ENCODE peak calls at places on chromosomes 3 and 15, in four cellular contexts. X is GM12892, S is body of pancreas, W is spleen. H is an unnamed sample.

GRCh38 chr3:186220886-186221285 is 112.0 kb upstream of the ETV5 start:
- DNase-seq in W (no peak), X (no peak), S (peak; percentile 77), H (no peak)

GRCh38 chr3:156456771-156457224 is 98.1 kb downstream of the SSR3 start:
- DNase-seq in W (no peak), S (peak; percentile 39), X (no peak), H (no peak)

GRCh38 chr3:30826381-30827061 is 67.9 kb downstream of the GADL1 start:
- DNase-seq in X (no peak), W (no peak), S (no peak), H (no peak)

GRCh38 chr3:17032407-17033034 is 147.8 kb downstream of the PLCL2 start:
- DNase-seq in X (no peak), W (no peak), S (peak; percentile 26), H (no peak)

GRCh38 chr3:174883881-174884675 is 24.9 kb downstream of the NAALADL2 start:
- DNase-seq in X (no peak), W (no peak), S (no peak), H (no peak)

GRCh38 chr3:195096053-195096452 is 174.9 kb downstream of the XXYLT1 start:
- DNase-seq in S (no peak), W (peak; percentile 72), X (no peak), H (no peak)

GRCh38 chr15:42344763-42345162 is 14.5 kb upstream of the CAPN3 start:
- DNase-seq in X (no peak), W (no peak), S (no peak), H (no peak)

GRCh38 chr3:133949438-133949837 is 53.8 kb upstream of the RAB6B start:
- DNase-seq in S (no peak), X (no peak), W (peak; percentile 22), H (no peak)

GRCh38 chr3:161423911-161424522 is 52.7 kb upstream of the SPTSSB start:
- DNase-seq in X (peak; percentile 11), S (no peak), W (no peak), H (no peak)

GRCh38 chr3:58121183-58121582 is 89.6 kb downstream of the DNASE1L3 start:
- DNase-seq in S (no peak), W (no peak), X (no peak), H (no peak)

GRCh38 chr15:62901087-62901486 is 141.5 kb upstream of the TPM1 start:
- DNase-seq in W (no peak), S (no peak), X (no peak), H (no peak)

GRCh38 chr3:84980011-84980410 is 21.2 kb downstream of the CADM2 start:
- DNase-seq in S (no peak), W (no peak), X (no peak), H (no peak)

GRCh38 chr15:51322622-51323296 is 15.6 kb downstream of the CYP19A1 start:
- DNase-seq in S (no peak), X (no peak), W (no peak), H (no peak)

GRCh38 chr3:100992086-100993033 is 861 bp downstream of the ABI3BP start:
- DNase-seq in W (no peak), X (no peak), S (peak; percentile 25), H (no peak)

GRCh38 chr15:58551764-58552504 is 120.1 kb downstream of the LIPC start:
- DNase-seq in W (no peak), X (no peak), S (no peak), H (no peak)

GRCh38 chr15:39364721-39365120 is 216.2 kb upstream of the THBS1 start:
- DNase-seq in X (no peak), S (no peak), W (no peak), H (no peak)

GRCh38 chr3:85005947-85006346 is 47.2 kb downstream of the CADM2 start:
- DNase-seq in S (no peak), X (no peak), W (no peak), H (no peak)

GRCh38 chr3:168197162-168197561 is 101.4 kb upstream of the GOLIM4 start:
- DNase-seq in W (no peak), S (no peak), X (no peak), H (no peak)

DNA sequence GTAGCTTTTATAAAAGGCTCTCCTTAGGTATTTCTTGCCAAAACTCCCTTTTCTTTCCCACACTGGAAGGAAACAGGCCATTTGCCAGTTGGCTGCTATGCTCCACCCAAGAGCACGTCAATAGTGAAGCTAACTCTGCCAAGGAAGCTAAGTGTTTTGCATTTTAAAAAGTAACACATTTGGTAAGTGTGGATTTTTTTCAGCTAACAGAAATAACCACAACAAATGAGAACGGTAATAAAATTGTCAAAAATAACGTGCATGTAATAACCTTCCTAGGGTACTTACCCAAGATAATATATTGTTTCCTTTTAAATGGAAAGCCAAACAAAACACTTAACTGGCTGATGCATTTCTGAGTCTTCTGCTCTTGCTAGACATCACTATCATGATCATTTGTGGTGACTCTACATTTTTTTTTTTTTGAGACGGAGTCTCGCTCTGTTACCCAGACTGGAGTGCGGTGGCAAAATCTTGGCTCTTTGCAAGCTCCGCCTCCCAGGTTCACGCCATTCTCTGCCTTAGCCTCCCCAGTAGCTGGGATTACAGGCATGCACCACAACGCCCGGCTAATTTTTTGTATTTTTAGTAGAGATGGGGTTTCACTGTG is 4.6 kb downstream of the DPP8 start:
- DNase-seq in S (peak; percentile 50), W (no peak), X (no peak), H (no peak)
- TF ChIP-seq POLR2A in S (no peak), W (no peak), X (no peak), H (no peak)

DNA sequence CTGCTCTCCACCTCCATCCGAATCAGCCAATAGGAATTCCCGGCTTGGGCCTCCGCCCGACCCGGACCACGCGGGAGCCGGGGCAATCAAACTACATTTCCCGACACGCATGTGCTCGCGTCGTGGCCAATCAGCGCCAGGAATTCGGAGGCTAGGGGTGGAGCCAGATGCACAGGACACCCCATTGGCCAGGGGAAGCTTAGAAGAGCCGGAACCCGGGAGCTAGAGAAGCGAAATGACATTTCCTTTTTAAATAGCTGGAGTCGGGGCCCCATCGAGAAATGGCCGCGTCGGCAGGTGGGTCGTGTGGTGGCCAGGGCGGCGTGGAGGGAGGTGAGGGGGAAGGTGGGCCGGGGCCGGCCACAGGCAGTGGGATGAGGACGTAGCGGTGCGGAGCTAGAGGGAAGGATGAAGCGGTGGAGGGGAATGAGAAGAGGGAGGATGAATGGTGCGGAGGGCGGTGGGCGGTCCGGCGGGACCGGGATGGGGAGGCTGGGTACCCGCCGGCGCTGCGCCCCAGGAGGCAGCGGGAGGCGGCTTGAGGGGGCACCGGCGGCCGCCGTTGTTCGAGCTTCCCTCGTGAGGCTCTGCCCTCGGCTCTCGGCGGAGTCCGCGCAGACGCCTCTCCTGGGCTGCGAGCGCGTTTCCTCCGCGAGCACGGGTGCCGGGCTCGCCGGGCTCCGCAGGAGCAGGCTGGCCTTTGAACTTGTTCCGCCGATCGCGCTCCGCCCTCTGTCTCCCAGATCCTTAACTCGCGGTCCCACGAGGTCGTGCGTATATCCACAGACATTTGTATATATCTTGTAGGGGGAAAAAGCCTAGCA is at the start of gene KBTBD8:
- DNase-seq in W (peak; percentile 99), S (peak; percentile 97), X (peak; percentile 80), H (peak; percentile 96)
- TF ChIP-seq POLR2A in W (peak; percentile 84), S (peak; percentile 65), X (peak; percentile 76), H (peak; percentile 66)

GRCh38 chr15:99435138-99435695 is 130.6 kb upstream of the MEF2A start:
- DNase-seq in X (no peak), W (peak; percentile 83), S (peak; percentile 67), H (no peak)
- TF ChIP-seq POLR2A in X (no peak), W (no peak), S (no peak), H (no peak)

GRCh38 chr3:146139586-146140110 is 21.3 kb downstream of the PLOD2 start:
- DNase-seq in X (no peak), S (no peak), W (no peak), H (no peak)
- TF ChIP-seq POLR2A in X (no peak), S (no peak), W (no peak), H (no peak)

GRCh38 chr15:76994971-76995945 is at the start of gene PSTPIP1:
- DNase-seq in W (peak; percentile 96), X (no peak), S (peak; percentile 10), H (no peak)
- TF ChIP-seq POLR2A in W (peak; percentile 43), X (peak; percentile 36), S (peak; percentile 15), H (no peak)

GRCh38 chr3:179347383-179348194 is at the start of gene MFN1:
- DNase-seq in S (peak; percentile 93), X (peak; percentile 75), W (peak; percentile 97), H (peak; percentile 69)
- TF ChIP-seq POLR2A in S (peak; percentile 88), X (peak; percentile 92), W (peak; percentile 10), H (peak; percentile 49)

GRCh38 chr15:49124371-49124770 is 31.0 kb downstream of the COPS2 start:
- DNase-seq in X (no peak), W (no peak), S (no peak), H (no peak)
- TF ChIP-seq POLR2A in X (no peak), W (no peak), S (no peak), H (no peak)

DNA sequence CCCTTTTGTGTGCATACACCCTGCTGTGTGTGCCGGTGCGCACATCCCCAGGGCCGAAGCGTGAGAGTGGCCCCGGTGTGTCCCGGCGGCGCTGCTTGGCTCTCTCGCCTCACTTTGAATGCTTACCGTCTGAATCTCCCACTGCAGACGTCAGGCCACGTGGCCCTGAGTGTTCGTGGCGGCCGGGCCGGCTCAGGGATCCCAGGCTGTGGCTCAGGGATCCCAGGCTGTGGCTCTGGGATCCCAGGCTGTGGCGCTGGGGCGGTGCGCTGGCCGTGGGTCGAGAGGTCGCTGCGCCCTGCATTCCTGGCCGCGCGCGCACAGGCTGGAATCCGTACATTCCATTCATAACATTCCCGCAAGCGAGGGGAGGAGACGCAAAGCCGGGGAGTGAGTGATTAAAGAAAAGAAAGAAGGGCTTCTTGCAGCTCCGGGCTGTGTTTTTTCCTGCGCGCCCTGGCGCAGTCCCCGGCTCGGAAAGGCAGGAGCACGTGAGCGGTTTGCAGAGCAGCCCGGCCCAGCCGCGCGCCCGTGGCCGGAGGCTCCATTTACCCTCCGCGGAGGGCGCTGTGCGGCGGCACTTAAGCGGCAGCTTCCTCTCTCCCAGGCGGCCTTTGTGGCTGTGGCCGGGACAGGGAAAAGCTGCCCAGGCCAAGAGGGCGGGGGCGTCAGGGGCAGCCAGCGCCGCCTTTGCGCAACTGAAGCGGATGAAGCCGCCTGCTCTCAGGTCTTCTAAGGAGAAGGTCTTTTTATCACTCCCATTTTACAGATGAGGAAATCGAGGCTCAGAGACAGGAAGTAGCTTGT is 87.0 kb upstream of the ALDH1L1 start:
- DNase-seq in W (no peak), S (peak; percentile 83), X (no peak), H (no peak)
- TF ChIP-seq POLR2A in W (no peak), S (peak; percentile 70), X (no peak), H (peak; percentile 41)

GRCh38 chr3:70824785-70825184 is 512.3 kb upstream of the MDFIC2 start:
- DNase-seq in W (no peak), S (peak; percentile 31), X (no peak), H (no peak)
- TF ChIP-seq POLR2A in W (no peak), S (no peak), X (no peak), H (no peak)